ENCODE peak calls at places on chromosomes 6 and 20, in nine cellular contexts. O is cardiac muscle cell, F is AG10803, E is neural progenitor cell, X is sigmoid colon, G is mammary epithelial cell, C is K562, A is astrocyte of the spinal cord, Q is heart right ventricle. U is an unnamed sample.

GRCh38 chr20:17837179-17837578 is 131.4 kb downstream of the SNX5 start:
- DNase-seq in O (no peak), F (no peak), E (no peak), X (no peak), G (no peak), C (no peak), A (no peak), Q (no peak), U (no peak)

GRCh38 chr6:52233975-52234823 is 10.1 kb downstream of the IL17F start:
- DNase-seq in O (peak; percentile 52), F (peak; percentile 59), E (peak; percentile 72), X (no peak), G (peak; percentile 75), C (peak; percentile 45), A (peak; percentile 49), Q (no peak), U (peak; percentile 20)

GRCh38 chr20:50034567-50035170 is 51.9 kb downstream of the SNAI1 start:
- DNase-seq in O (peak; percentile 44), F (peak; percentile 78), E (no peak), X (peak; percentile 88), G (peak; percentile 53), C (no peak), A (peak; percentile 72), Q (peak; percentile 45), U (no peak)

GRCh38 chr6:76697585-76697984 is 625.1 kb upstream of the IMPG1 start:
- DNase-seq in O (peak; percentile 45), F (no peak), E (peak; percentile 27), X (no peak), G (no peak), C (no peak), A (peak; percentile 37), Q (no peak), U (no peak)

GRCh38 chr20:48773837-48774418 is 53.9 kb downstream of the PREX1 start:
- DNase-seq in O (peak; percentile 72), F (peak; percentile 78), E (no peak), X (no peak), G (no peak), C (no peak), A (peak; percentile 24), Q (no peak), U (no peak)

GRCh38 chr6:167097770-167098169 is 25.1 kb upstream of the CCR6 start:
- DNase-seq in O (no peak), F (no peak), E (no peak), X (no peak), G (no peak), C (no peak), A (no peak), Q (no peak), U (no peak)

GRCh38 chr6:73227606-73228255 is 2.4 kb upstream of the KHDC1L start:
- DNase-seq in O (no peak), F (no peak), E (no peak), X (no peak), G (no peak), C (no peak), A (no peak), Q (no peak), U (no peak)

GRCh38 chr6:2938004-2938631 is 33.2 kb downstream of the SERPINB6 start:
- DNase-seq in O (no peak), F (no peak), E (no peak), X (no peak), G (no peak), C (no peak), A (no peak), Q (no peak), U (no peak)

GRCh38 chr20:42432931-42433330 is 756.8 kb downstream of the PTPRT start:
- DNase-seq in O (peak; percentile 75), F (no peak), E (no peak), X (no peak), G (no peak), C (no peak), A (no peak), Q (no peak), U (no peak)

GRCh38 chr6:36073587-36073986 is 46.0 kb downstream of the MAPK14 start:
- DNase-seq in O (no peak), F (no peak), E (no peak), X (no peak), G (no peak), C (no peak), A (no peak), Q (no peak), U (no peak)

GRCh38 chr6:111523484-111524166 is 40.6 kb upstream of the REV3L start:
- DNase-seq in O (no peak), F (no peak), E (no peak), X (no peak), G (no peak), C (no peak), A (no peak), Q (no peak), U (no peak)

GRCh38 chr6:12279322-12280098 is 10.7 kb upstream of the EDN1 start:
- DNase-seq in O (no peak), F (no peak), E (no peak), X (no peak), G (no peak), C (no peak), A (no peak), Q (no peak), U (no peak)

GRCh38 chr6:34018026-34018425 is 127.9 kb downstream of the GRM4 start:
- DNase-seq in O (no peak), F (no peak), E (no peak), X (no peak), G (no peak), C (no peak), A (no peak), Q (no peak), U (no peak)

GRCh38 chr6:44829811-44830210 is 442.3 kb downstream of the CDC5L start:
- DNase-seq in O (no peak), F (peak; percentile 37), E (no peak), X (no peak), G (no peak), C (no peak), A (no peak), Q (no peak), U (no peak)

GRCh38 chr6:118660218-118660569 is 8.8 kb upstream of the CEP85L start:
- DNase-seq in O (peak; percentile 28), F (no peak), E (no peak), X (no peak), G (no peak), C (peak; percentile 72), A (no peak), Q (no peak), U (no peak)

GRCh38 chr20:45059022-45059728 is 41.8 kb downstream of the KCNS1 start:
- DNase-seq in O (peak; percentile 68), F (no peak), E (no peak), X (no peak), G (peak; percentile 27), C (no peak), A (peak; percentile 54), Q (no peak), U (no peak)

GRCh38 chr6:143097224-143097795 is 36.6 kb downstream of the AIG1 start:
- DNase-seq in O (no peak), F (no peak), E (no peak), X (no peak), G (peak; percentile 28), C (no peak), A (no peak), Q (no peak), U (no peak)

GRCh38 chr20:33012327-33013189 is 5.1 kb downstream of the BPIFB2 start:
- DNase-seq in O (no peak), F (no peak), E (no peak), X (no peak), G (no peak), C (no peak), A (no peak), Q (no peak), U (no peak)

DNA sequence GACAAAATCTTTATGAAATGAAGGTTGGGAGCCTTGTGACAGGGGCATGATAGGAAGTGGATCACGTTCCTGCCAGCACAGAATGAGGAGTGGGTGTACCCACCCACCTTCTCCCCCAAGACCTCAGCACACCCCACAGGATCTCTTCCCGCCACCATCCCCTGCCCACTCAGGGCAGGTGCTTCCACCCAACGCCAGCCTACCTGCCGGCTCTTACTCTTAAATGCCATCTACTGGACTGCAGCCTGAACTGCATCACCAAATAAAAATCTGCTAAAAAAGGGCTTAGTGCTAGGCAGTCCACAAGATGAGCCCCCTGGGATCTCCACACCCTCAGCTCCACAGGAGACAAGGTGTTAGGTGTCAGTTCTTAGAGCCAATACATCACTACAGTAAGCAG is 20.6 kb downstream of the DTNBP1 start:
- DNase-seq in O (peak; percentile 9), F (no peak), E (no peak), X (no peak), G (no peak), C (no peak), A (no peak), Q (no peak), U (no peak)
- TF ChIP-seq CTCF in O (peak; percentile 39), F (peak; percentile 15), E (peak; percentile 44), X (no peak), G (peak; percentile 18), C (peak; percentile 68), A (peak; percentile 35), Q (no peak), U (peak; percentile 32)

GRCh38 chr6:65771946-65772345 is 64.9 kb upstream of the EYS start:
- DNase-seq in O (no peak), F (no peak), E (no peak), X (no peak), G (no peak), C (no peak), A (no peak), Q (no peak), U (no peak)

GRCh38 chr6:65780691-65781090 is 73.7 kb upstream of the EYS start:
- DNase-seq in O (no peak), F (no peak), E (no peak), X (no peak), G (no peak), C (no peak), A (no peak), Q (no peak), U (no peak)

DNA sequence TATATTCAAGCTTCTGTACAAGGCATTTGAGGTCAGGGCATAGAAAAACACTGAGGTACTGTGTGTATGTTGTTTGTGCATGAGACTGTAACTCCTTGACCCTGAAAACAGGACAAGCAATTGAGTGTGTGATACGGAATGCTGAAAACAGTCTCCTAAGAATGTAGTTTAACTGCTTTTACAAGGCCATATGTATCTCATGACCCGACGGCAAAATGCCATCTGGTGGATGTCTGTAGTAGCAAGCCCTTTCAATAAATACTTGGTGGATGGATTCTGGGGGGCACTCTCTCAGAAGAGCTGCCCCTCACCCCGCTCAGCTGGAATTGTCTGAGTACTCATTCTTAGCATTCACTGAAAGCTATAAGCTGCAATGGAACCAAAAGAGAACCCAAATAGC is 69.3 kb upstream of the EYS start:
- DNase-seq in O (no peak), F (no peak), E (peak; percentile 20), X (no peak), G (no peak), C (no peak), A (no peak), Q (no peak), U (no peak)
- TF ChIP-seq CTCF in O (no peak), F (no peak), E (peak; percentile 43), X (no peak), G (no peak), C (no peak), A (no peak), Q (no peak), U (peak; percentile 22)

GRCh38 chr6:69164564-69165252 is 529.6 kb downstream of the ADGRB3 start:
- DNase-seq in O (no peak), F (no peak), E (peak; percentile 50), X (no peak), G (no peak), C (no peak), A (no peak), Q (no peak), U (no peak)
- TF ChIP-seq CTCF in O (no peak), F (no peak), E (peak; percentile 60), X (no peak), G (peak; percentile 33), C (peak; percentile 26), A (no peak), Q (no peak), U (peak; percentile 46)

GRCh38 chr20:2483504-2483903 is 12.9 kb upstream of the SNRPB start:
- DNase-seq in O (no peak), F (no peak), E (no peak), X (no peak), G (no peak), C (no peak), A (no peak), Q (no peak), U (no peak)
- TF ChIP-seq CTCF in O (no peak), F (no peak), E (no peak), X (no peak), G (no peak), C (no peak), A (no peak), Q (no peak), U (no peak)

U was measured in progenitor cell of endocrine pancreas.